ENCODE peak calls at places on chromosome 4, in six cellular contexts. One of them, this sample, is unnamed.

GRCh38 chr4:88991746-88992145 is 65.2 kb downstream of the FAM13A start:
- DNase-seq in A549: no peak
- DNase-seq in K562: no peak
- DNase-seq in H1: no peak
- DNase-seq in SK-N-SH: no peak
- DNase-seq in GM12878: no peak
- DNase-seq in this sample: no peak

GRCh38 chr4:147831452-147832192 is 99.7 kb downstream of the ARHGAP10 start:
- DNase-seq in A549: peak
- DNase-seq in K562: peak
- DNase-seq in H1: no peak
- DNase-seq in SK-N-SH: no peak
- DNase-seq in GM12878: no peak
- DNase-seq in this sample: no peak

GRCh38 chr4:65791111-65791806 is 121.0 kb upstream of the EPHA5 start:
- DNase-seq in A549: no peak
- DNase-seq in K562: no peak
- DNase-seq in H1: no peak
- DNase-seq in SK-N-SH: no peak
- DNase-seq in GM12878: no peak
- DNase-seq in this sample: no peak

GRCh38 chr4:20572976-20573375 is 127.3 kb upstream of the PACRGL start:
- DNase-seq in A549: no peak
- DNase-seq in K562: no peak
- DNase-seq in H1: no peak
- DNase-seq in SK-N-SH: no peak
- DNase-seq in GM12878: no peak
- DNase-seq in this sample: no peak

GRCh38 chr4:44928062-44928380 is 201.7 kb upstream of the GNPDA2 start:
- DNase-seq in A549: no peak
- DNase-seq in K562: no peak
- DNase-seq in H1: no peak
- DNase-seq in SK-N-SH: no peak
- DNase-seq in GM12878: no peak
- DNase-seq in this sample: no peak

GRCh38 chr4:20444599-20445337 is 193.1 kb downstream of the SLIT2 start:
- DNase-seq in A549: no peak
- DNase-seq in K562: no peak
- DNase-seq in H1: no peak
- DNase-seq in SK-N-SH: peak
- DNase-seq in GM12878: no peak
- DNase-seq in this sample: no peak

GRCh38 chr4:121381148-121381462 is 287 bp upstream of the QRFPR start:
- DNase-seq in A549: no peak
- DNase-seq in K562: no peak
- DNase-seq in H1: no peak
- DNase-seq in SK-N-SH: no peak
- DNase-seq in GM12878: no peak
- DNase-seq in this sample: no peak

GRCh38 chr4:52173470-52174055 is 122.5 kb downstream of the SPATA18 start:
- DNase-seq in A549: no peak
- DNase-seq in K562: no peak
- DNase-seq in H1: no peak
- DNase-seq in SK-N-SH: no peak
- DNase-seq in GM12878: no peak
- DNase-seq in this sample: no peak

GRCh38 chr4:27763830-27764525 is 903.3 kb downstream of the STIM2 start:
- DNase-seq in A549: no peak
- DNase-seq in K562: no peak
- DNase-seq in H1: no peak
- DNase-seq in SK-N-SH: no peak
- DNase-seq in GM12878: no peak
- DNase-seq in this sample: no peak

GRCh38 chr4:7206385-7206784 is 14.0 kb downstream of the SORCS2 start:
- DNase-seq in A549: no peak
- DNase-seq in K562: peak
- DNase-seq in H1: no peak
- DNase-seq in SK-N-SH: no peak
- DNase-seq in GM12878: no peak
- DNase-seq in this sample: no peak

GRCh38 chr4:40176602-40177001 is 20.2 kb upstream of the RHOH start:
- DNase-seq in A549: no peak
- DNase-seq in K562: peak
- DNase-seq in H1: peak
- DNase-seq in SK-N-SH: no peak
- DNase-seq in GM12878: no peak
- DNase-seq in this sample: no peak

GRCh38 chr4:25457053-25457715 is 80.1 kb downstream of the ANAPC4 start:
- DNase-seq in A549: no peak
- DNase-seq in K562: no peak
- DNase-seq in H1: no peak
- DNase-seq in SK-N-SH: no peak
- DNase-seq in GM12878: no peak
- DNase-seq in this sample: no peak

DNA sequence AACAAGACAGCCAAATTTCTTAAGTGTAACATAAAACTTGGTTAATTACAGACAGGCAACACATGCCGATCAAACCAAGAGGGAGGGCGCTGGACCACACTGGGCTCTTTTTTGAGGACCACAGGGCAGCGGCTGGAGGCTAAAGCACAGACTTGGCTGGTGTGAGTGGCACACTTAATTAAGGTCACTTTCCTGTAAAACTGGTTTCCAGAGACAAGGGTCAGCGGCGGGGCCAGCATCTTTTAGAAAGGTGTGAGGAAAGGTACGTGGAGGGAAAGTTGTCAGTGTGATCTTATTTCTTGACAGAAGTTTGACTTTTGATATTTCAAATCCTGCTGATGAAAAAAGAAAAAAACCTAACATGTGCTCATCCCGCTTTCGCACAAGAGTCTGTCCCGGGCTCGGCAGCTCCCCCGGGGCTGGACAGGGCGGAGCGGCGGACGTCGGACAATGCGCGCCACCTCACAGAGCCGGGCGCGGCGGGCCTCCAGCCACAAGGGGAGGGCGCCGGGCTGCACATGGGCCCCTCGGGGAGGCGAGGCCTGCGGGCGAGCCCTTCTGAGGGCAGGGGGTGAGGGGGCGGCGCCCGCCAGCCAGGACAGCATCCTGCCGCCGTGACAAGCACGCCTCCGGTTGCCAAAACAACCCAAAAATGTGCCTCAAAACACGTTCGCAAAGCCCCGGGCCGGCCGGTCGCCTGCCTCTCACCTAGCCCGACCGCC is 658 bp upstream of the HSPA4L start:
- DNase-seq in A549: peak
- DNase-seq in K562: no peak
- DNase-seq in H1: no peak
- DNase-seq in SK-N-SH: peak
- DNase-seq in GM12878: no peak
- DNase-seq in this sample: no peak
- TF ChIP-seq CHD2 in A549: no peak
- TF ChIP-seq CHD2 in K562: no peak
- TF ChIP-seq CHD2 in H1: no peak
- TF ChIP-seq CHD2 in SK-N-SH: no peak
- TF ChIP-seq CHD2 in GM12878: no peak
- TF ChIP-seq CHD2 in this sample: no peak

GRCh38 chr4:176238819-176239218 is 30.2 kb downstream of the ASB5 start:
- DNase-seq in A549: no peak
- DNase-seq in K562: no peak
- DNase-seq in H1: no peak
- DNase-seq in SK-N-SH: no peak
- DNase-seq in GM12878: no peak
- DNase-seq in this sample: no peak
- TF ChIP-seq CHD2 in A549: no peak
- TF ChIP-seq CHD2 in K562: no peak
- TF ChIP-seq CHD2 in H1: no peak
- TF ChIP-seq CHD2 in SK-N-SH: no peak
- TF ChIP-seq CHD2 in GM12878: no peak
- TF ChIP-seq CHD2 in this sample: no peak

DNA sequence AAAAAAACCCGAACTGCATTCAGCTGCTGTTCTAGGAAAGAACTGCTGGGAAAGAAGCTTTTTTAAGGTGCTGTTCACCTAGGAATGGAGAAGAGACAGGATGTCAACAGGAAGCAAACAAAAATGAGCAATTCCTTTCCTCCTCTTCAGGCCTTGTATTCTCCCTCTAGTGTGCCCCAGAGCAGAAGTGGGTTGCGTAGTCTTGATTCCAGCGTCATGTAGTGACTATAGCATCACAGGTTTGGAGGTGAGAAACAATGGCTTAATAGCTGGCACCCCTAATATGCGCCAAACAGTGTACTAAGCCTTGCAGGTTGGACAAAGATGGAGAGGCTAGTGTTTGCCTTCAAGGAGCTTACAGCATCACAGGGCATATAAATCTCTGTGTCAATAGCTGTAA is 146.3 kb upstream of the LCORL start:
- DNase-seq in A549: no peak
- DNase-seq in K562: no peak
- DNase-seq in H1: no peak
- DNase-seq in SK-N-SH: no peak
- DNase-seq in GM12878: no peak
- DNase-seq in this sample: no peak
- TF ChIP-seq CHD2 in A549: no peak
- TF ChIP-seq CHD2 in K562: no peak
- TF ChIP-seq CHD2 in H1: no peak
- TF ChIP-seq CHD2 in SK-N-SH: no peak
- TF ChIP-seq CHD2 in GM12878: no peak
- TF ChIP-seq CHD2 in this sample: no peak

DNA sequence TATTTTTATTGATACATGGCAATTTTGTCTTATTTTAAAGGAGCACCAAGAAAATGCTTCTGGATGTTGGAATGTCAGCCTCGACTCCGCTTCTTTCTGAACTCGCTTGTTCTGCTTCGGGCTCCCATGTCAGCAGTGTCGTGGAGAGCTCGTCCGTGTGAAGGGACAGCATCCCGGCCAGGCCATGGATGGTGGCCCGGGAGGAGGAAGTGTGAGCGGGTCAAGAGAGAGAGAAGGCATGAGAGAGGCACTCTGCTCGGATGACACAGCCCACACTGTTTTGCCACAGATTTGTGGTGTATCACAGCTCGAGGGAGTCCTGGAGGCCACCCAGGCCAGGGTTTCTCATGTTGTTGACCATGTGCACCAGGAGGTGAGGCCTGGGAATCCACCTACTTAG is 107.0 kb downstream of the TRAPPC11 start:
- DNase-seq in A549: no peak
- DNase-seq in K562: no peak
- DNase-seq in H1: no peak
- DNase-seq in SK-N-SH: no peak
- DNase-seq in GM12878: no peak
- DNase-seq in this sample: no peak
- TF ChIP-seq CHD2 in A549: no peak
- TF ChIP-seq CHD2 in K562: no peak
- TF ChIP-seq CHD2 in H1: no peak
- TF ChIP-seq CHD2 in SK-N-SH: no peak
- TF ChIP-seq CHD2 in GM12878: no peak
- TF ChIP-seq CHD2 in this sample: no peak

GRCh38 chr4:5474756-5475155 is 233.6 kb downstream of the EVC2 start:
- DNase-seq in A549: no peak
- DNase-seq in K562: no peak
- DNase-seq in H1: no peak
- DNase-seq in SK-N-SH: no peak
- DNase-seq in GM12878: no peak
- DNase-seq in this sample: no peak
- TF ChIP-seq CHD2 in A549: no peak
- TF ChIP-seq CHD2 in K562: no peak
- TF ChIP-seq CHD2 in H1: no peak
- TF ChIP-seq CHD2 in SK-N-SH: no peak
- TF ChIP-seq CHD2 in GM12878: no peak
- TF ChIP-seq CHD2 in this sample: no peak

GRCh38 chr4:160238790-160239189 is 1135.9 kb downstream of the RAPGEF2 start:
- DNase-seq in A549: no peak
- DNase-seq in K562: no peak
- DNase-seq in H1: no peak
- DNase-seq in SK-N-SH: no peak
- DNase-seq in GM12878: no peak
- DNase-seq in this sample: no peak
- TF ChIP-seq CHD2 in A549: no peak
- TF ChIP-seq CHD2 in K562: no peak
- TF ChIP-seq CHD2 in H1: no peak
- TF ChIP-seq CHD2 in SK-N-SH: no peak
- TF ChIP-seq CHD2 in GM12878: no peak
- TF ChIP-seq CHD2 in this sample: no peak

GRCh38 chr4:186500721-186501304 is 54.6 kb downstream of the MTNR1A start:
- DNase-seq in A549: no peak
- DNase-seq in K562: peak
- DNase-seq in H1: no peak
- DNase-seq in SK-N-SH: no peak
- DNase-seq in GM12878: no peak
- DNase-seq in this sample: no peak
- TF ChIP-seq CHD2 in A549: no peak
- TF ChIP-seq CHD2 in K562: no peak
- TF ChIP-seq CHD2 in H1: no peak
- TF ChIP-seq CHD2 in SK-N-SH: no peak
- TF ChIP-seq CHD2 in GM12878: no peak
- TF ChIP-seq CHD2 in this sample: no peak

GRCh38 chr4:77880784-77881183 is 18.2 kb downstream of the MRPL1 start:
- DNase-seq in A549: no peak
- DNase-seq in K562: no peak
- DNase-seq in H1: no peak
- DNase-seq in SK-N-SH: no peak
- DNase-seq in GM12878: no peak
- DNase-seq in this sample: no peak
- TF ChIP-seq CHD2 in A549: no peak
- TF ChIP-seq CHD2 in K562: no peak
- TF ChIP-seq CHD2 in H1: no peak
- TF ChIP-seq CHD2 in SK-N-SH: no peak
- TF ChIP-seq CHD2 in GM12878: no peak
- TF ChIP-seq CHD2 in this sample: no peak

GRCh38 chr4:37463457-37463856 is 218.9 kb downstream of the NWD2 start:
- DNase-seq in A549: no peak
- DNase-seq in K562: no peak
- DNase-seq in H1: no peak
- DNase-seq in SK-N-SH: no peak
- DNase-seq in GM12878: no peak
- DNase-seq in this sample: no peak
- TF ChIP-seq CHD2 in A549: no peak
- TF ChIP-seq CHD2 in K562: no peak
- TF ChIP-seq CHD2 in H1: no peak
- TF ChIP-seq CHD2 in SK-N-SH: no peak
- TF ChIP-seq CHD2 in GM12878: no peak
- TF ChIP-seq CHD2 in this sample: no peak

This sample was measured in HepG2.